ENCODE peak calls at places on chromosomes 1 and 21, in ten cellular contexts. K is PC-3, B is HFF-Myc, A is stomach, D is heart left ventricle, I is GM12864, H is BE2C, L is brain microvascular endothelial cell, S is fibroblast of pulmonary artery, J is esophagus muscularis mucosa. N is an unnamed sample.

GRCh38 chr21:42461881-42462877 is 33.8 kb downstream of the RSPH1 start:
- DNase-seq in J (no peak), K (no peak), S (no peak), H (peak; percentile 0), D (no peak), I (no peak), B (no peak), A (peak; percentile 75), L (no peak), N (no peak)

GRCh38 chr1:230832466-230832865 is 35.9 kb downstream of the C1orf198 start:
- DNase-seq in B (no peak), J (peak; percentile 72), D (no peak), I (no peak), L (no peak), S (peak; percentile 12), H (no peak), K (no peak), A (no peak), N (no peak)

GRCh38 chr1:106798991-106799390 is 257.5 kb upstream of the PRMT6 start:
- DNase-seq in D (no peak), J (no peak), A (no peak), I (no peak), S (peak; percentile 2), L (peak; percentile 10), B (no peak), H (no peak), K (peak; percentile 42), N (no peak)

GRCh38 chr1:224433671-224434446 is 738 bp downstream of the WDR26 start:
- DNase-seq in J (no peak), S (peak; percentile 10), I (no peak), A (peak; percentile 38), H (peak; percentile 37), K (no peak), D (peak; percentile 55), B (no peak), L (peak; percentile 11), N (peak; percentile 24)

GRCh38 chr1:46547481-46548383 is 3.7 kb downstream of the KNCN start:
- DNase-seq in L (peak; percentile 47), J (no peak), A (no peak), B (no peak), H (no peak), D (peak; percentile 22), S (peak; percentile 70), K (peak; percentile 70), I (no peak), N (peak; percentile 47)

GRCh38 chr1:15835205-15835740 is 12.2 kb upstream of the SPEN start:
- DNase-seq in I (no peak), J (no peak), K (no peak), H (no peak), S (no peak), A (no peak), L (no peak), D (no peak), B (no peak), N (no peak)

GRCh38 chr1:246795094-246795671 is 71.0 kb downstream of the SCCPDH start:
- DNase-seq in A (no peak), L (no peak), B (no peak), J (no peak), H (no peak), D (no peak), K (no peak), S (no peak), I (no peak), N (no peak)

GRCh38 chr1:183090386-183091006 is 67.3 kb downstream of the LAMC1 start:
- DNase-seq in J (no peak), K (no peak), I (no peak), H (no peak), S (peak; percentile 83), D (peak; percentile 76), B (no peak), L (no peak), A (no peak), N (no peak)

GRCh38 chr21:38156200-38156599 is 100.6 kb upstream of the KCNJ15 start:
- DNase-seq in B (no peak), J (no peak), I (no peak), A (no peak), S (no peak), L (no peak), K (no peak), D (no peak), H (no peak), N (no peak)

GRCh38 chr1:219927956-219928790 is at the start of gene SLC30A10:
- DNase-seq in I (no peak), D (no peak), S (peak; percentile 8), B (no peak), J (peak; percentile 83), A (no peak), L (no peak), K (no peak), H (peak; percentile 30), N (no peak)

GRCh38 chr1:158998781-158999161 is 10.9 kb upstream of the IFI16 start:
- DNase-seq in A (no peak), J (no peak), H (peak; percentile 52), S (peak; percentile 76), I (no peak), L (peak; percentile 46), B (no peak), D (no peak), K (peak; percentile 80), N (peak; percentile 82)

GRCh38 chr1:236774926-236775325 is 20.2 kb upstream of the MTR start:
- DNase-seq in A (no peak), L (peak; percentile 15), J (no peak), B (no peak), I (no peak), D (no peak), S (peak; percentile 72), H (no peak), K (peak; percentile 26), N (no peak)

DNA sequence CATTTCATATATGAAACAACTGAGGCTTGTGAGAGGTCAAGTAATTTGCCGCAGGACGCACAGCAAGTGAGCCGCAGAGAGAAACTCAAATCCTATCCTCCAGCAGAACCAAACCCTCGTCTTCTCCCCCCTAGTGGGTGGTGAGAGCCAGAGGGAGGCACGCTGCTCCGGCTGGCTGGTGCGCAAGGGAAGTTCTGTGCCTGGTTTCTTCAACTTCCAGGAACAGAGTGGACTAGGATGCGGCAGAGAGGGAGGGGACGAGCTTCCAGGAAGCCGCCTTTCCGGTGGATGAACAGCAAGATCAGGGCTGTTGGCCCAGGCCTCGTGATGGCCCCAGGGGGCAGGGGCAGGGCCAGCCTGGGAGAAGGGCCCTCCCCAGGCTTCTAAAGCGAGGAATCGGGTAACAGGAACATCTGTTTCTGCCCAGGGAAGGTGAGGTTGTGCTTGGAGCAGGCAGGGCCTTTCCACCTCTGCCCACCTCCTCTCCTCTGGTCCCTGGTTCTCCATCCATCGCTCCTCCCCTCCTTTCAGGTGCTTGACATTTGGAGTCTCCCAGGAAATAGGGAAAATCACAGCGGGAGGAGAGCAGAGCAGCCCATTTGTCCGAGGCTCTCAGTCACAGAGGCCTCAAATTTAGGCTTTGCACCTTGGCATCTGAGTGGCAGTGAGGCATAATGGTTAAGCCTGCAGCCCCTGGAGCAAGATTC is 16.8 kb upstream of the PDIK1L start:
- DNase-seq in D (peak; percentile 87), K (peak; percentile 19), I (no peak), A (no peak), J (no peak), L (no peak), B (no peak), S (peak; percentile 48), H (peak; percentile 54), N (no peak)
- TF ChIP-seq CTCF in D (no peak), K (no peak), I (no peak), A (no peak), J (no peak), L (peak; percentile 44), B (no peak), S (peak; percentile 22), H (peak; percentile 37), N (no peak)

DNA sequence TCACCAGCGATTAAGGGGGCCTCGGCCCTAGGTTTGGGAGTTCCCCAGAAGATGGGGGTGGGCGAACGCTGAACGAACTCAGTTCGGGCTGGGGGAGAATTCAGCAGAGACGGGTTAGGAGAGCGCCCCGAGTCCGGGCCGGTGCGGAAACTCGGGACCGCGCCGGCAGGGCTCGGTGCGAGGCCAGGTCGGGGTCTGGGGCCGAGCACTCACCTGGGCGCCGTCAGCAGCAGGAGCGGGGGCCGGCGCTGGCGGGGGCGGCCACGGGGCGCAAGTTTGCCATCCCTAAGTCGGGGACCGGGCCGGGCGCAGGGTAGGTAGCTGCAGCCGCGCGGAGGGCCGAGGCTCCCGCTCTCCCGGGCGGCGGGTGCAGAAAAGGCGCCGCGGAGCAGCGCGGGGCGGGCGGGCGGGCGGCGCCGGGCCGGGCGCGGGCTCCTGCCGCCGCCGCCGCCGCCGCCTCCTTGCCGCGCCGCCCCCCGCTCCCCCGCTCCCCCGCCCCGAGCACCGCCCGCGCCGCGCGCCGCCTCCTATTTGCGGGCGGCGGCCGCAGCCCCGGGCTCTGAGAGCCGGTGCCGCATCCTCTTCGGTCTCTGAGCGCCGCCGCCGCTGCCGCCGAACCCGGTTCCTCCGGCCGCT is 351 bp downstream of the ADGRB2 start:
- DNase-seq in L (no peak), S (no peak), I (no peak), J (no peak), D (no peak), H (peak; percentile 20), B (no peak), K (no peak), A (no peak), N (no peak)
- H3K4me3 ChIP-seq in L (peak overlapping the region; percentile 56), S (peak overlapping the region; percentile 50), I (peak overlapping the region; percentile 17), J (peak overlapping the region; percentile 62), D (peak overlapping the region; percentile 59), H (peak overlapping the region; percentile 76), B (peak overlapping the region; percentile 55), K (peak overlapping the region; percentile 78), A (peak overlapping the region; percentile 56), N (peak overlapping the region; percentile 21)

GRCh38 chr1:67768480-67768879 is 64.8 kb downstream of the GNG12 start:
- DNase-seq in J (no peak), D (no peak), A (no peak), S (no peak), H (no peak), K (no peak), B (no peak), I (no peak), L (no peak), N (no peak)

GRCh38 chr1:67769633-67770256 is 63.5 kb downstream of the GNG12 start:
- DNase-seq in J (no peak), L (no peak), K (no peak), S (no peak), D (no peak), A (no peak), I (no peak), H (no peak), B (no peak), N (peak; percentile 18)

GRCh38 chr1:67773462-67773861 is 59.8 kb downstream of the GNG12 start:
- DNase-seq in H (no peak), B (no peak), K (no peak), I (no peak), S (no peak), D (no peak), L (peak; percentile 25), J (no peak), A (no peak), N (no peak)

GRCh38 chr1:67771776-67772175 is 61.5 kb downstream of the GNG12 start:
- DNase-seq in S (peak; percentile 29), K (no peak), I (no peak), L (no peak), J (no peak), A (no peak), H (no peak), B (no peak), D (no peak), N (no peak)

GRCh38 chr1:67771152-67771551 is 62.1 kb downstream of the GNG12 start:
- DNase-seq in J (no peak), A (peak; percentile 74), H (no peak), L (peak; percentile 89), B (no peak), S (peak; percentile 60), D (no peak), K (peak; percentile 98), I (no peak), N (peak; percentile 26)
- TF ChIP-seq CTCF in J (peak; percentile 10), A (no peak), H (peak; percentile 10), L (peak; percentile 42), B (no peak), S (peak; percentile 51), D (no peak), K (peak; percentile 70), I (peak; percentile 15), N (peak; percentile 13)

GRCh38 chr1:205817364-205817763 is 4.4 kb upstream of the SLC41A1 start:
- DNase-seq in B (no peak), S (no peak), J (no peak), A (no peak), H (no peak), K (no peak), L (no peak), D (no peak), I (no peak), N (no peak)
- H3K4me3 ChIP-seq in B (no peak overlapping the region), S (no peak overlapping the region), J (no peak overlapping the region), A (no peak overlapping the region), H (no peak overlapping the region), K (no peak overlapping the region), L (no peak overlapping the region), D (no peak overlapping the region), I (no peak overlapping the region), N (no peak overlapping the region)